ENCODE peak calls at places on chromosomes 3 and 15, in five cellular contexts. V is thoracic aorta; L is CD4-positive, CD25-positive, alpha-beta regulatory T cell; N is transverse colon; Y is tibial artery. Z is an unnamed sample.

GRCh38 chr3:69009559-69010410 is 3.7 kb downstream of the EOGT start:
- DNase-seq in L (no peak), V (no peak), N (no peak), Y (peak), Z (no peak)

GRCh38 chr3:99690761-99691369 is 52.5 kb downstream of the COL8A1 start:
- DNase-seq in L (no peak), Y (no peak), V (no peak), N (no peak), Z (no peak)

GRCh38 chr3:47961815-47962606 is 54.2 kb downstream of the MAP4 start:
- DNase-seq in Y (no peak), N (no peak), V (no peak), L (peak), Z (no peak)

GRCh38 chr3:132784502-132785025 is 62.4 kb upstream of the NPHP3 start:
- DNase-seq in Y (no peak), N (no peak), L (no peak), V (no peak), Z (no peak)

GRCh38 chr15:41904487-41905359 is 10.9 kb upstream of the SPTBN5 start:
- DNase-seq in L (peak), Y (peak), N (peak), V (no peak), Z (peak)

GRCh38 chr3:184544513-184544861 is 17.1 kb upstream of the EPHB3 start:
- DNase-seq in L (no peak), Y (no peak), V (no peak), N (no peak), Z (no peak)

GRCh38 chr3:56974242-56974945 is 86.1 kb upstream of the SPATA12 start:
- DNase-seq in N (no peak), V (no peak), L (no peak), Y (no peak), Z (no peak)

GRCh38 chr3:16987141-16987540 is 102.4 kb downstream of the PLCL2 start:
- DNase-seq in Y (no peak), V (no peak), N (no peak), L (no peak), Z (no peak)

GRCh38 chr15:74402873-74403589 is 30.7 kb downstream of the SEMA7A start:
- DNase-seq in Y (no peak), L (peak), N (peak), V (no peak), Z (no peak)

GRCh38 chr15:77702211-77702957 is 69.7 kb upstream of the LINGO1 start:
- DNase-seq in Y (no peak), N (peak), L (no peak), V (no peak), Z (peak)

GRCh38 chr3:94004301-94004910 is 24.0 kb downstream of the STX19 start:
- DNase-seq in N (no peak), V (no peak), Y (no peak), L (peak), Z (no peak)

GRCh38 chr3:101185341-101185740 is 135.0 kb downstream of the IMPG2 start:
- DNase-seq in N (no peak), Y (no peak), L (no peak), V (no peak), Z (no peak)
- H3K4me3 ChIP-seq in N (no peak), Y (no peak), L (no peak), V (no peak), Z (no peak)

GRCh38 chr3:169144271-169144670 is 519.2 kb downstream of the MECOM start:
- DNase-seq in Y (no peak), N (no peak), V (no peak), L (no peak), Z (no peak)
- H3K4me3 ChIP-seq in Y (no peak), N (no peak), V (peak), L (no peak), Z (no peak)

DNA sequence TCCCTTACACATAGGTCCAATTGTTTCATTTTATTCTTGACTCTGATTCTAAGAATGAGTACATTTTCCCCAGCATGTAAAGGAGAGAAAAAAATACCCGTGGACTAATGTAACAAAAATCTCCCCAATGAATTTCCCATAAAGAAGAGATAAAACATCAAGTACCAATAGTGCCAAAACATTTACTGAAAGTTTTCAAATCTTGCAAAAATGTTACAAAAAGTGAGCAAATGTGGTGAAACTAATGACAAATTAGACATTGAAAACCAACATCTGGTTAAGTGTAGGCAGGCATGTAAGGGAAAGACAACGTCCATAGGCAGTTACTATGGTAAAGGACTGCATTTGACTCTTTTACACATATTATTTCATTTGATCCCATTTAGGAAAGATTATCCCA is 237.2 kb downstream of the DTWD1 start:
- DNase-seq in Y (no peak), N (no peak), V (no peak), L (no peak), Z (no peak)
- H3K4me3 ChIP-seq in Y (no peak), N (no peak), V (no peak), L (no peak), Z (no peak)

GRCh38 chr3:26714485-26714884 is 91.9 kb downstream of the LRRC3B start:
- DNase-seq in Y (no peak), N (no peak), L (no peak), V (no peak), Z (no peak)
- H3K4me3 ChIP-seq in Y (no peak), N (no peak), L (no peak), V (no peak), Z (no peak)

DNA sequence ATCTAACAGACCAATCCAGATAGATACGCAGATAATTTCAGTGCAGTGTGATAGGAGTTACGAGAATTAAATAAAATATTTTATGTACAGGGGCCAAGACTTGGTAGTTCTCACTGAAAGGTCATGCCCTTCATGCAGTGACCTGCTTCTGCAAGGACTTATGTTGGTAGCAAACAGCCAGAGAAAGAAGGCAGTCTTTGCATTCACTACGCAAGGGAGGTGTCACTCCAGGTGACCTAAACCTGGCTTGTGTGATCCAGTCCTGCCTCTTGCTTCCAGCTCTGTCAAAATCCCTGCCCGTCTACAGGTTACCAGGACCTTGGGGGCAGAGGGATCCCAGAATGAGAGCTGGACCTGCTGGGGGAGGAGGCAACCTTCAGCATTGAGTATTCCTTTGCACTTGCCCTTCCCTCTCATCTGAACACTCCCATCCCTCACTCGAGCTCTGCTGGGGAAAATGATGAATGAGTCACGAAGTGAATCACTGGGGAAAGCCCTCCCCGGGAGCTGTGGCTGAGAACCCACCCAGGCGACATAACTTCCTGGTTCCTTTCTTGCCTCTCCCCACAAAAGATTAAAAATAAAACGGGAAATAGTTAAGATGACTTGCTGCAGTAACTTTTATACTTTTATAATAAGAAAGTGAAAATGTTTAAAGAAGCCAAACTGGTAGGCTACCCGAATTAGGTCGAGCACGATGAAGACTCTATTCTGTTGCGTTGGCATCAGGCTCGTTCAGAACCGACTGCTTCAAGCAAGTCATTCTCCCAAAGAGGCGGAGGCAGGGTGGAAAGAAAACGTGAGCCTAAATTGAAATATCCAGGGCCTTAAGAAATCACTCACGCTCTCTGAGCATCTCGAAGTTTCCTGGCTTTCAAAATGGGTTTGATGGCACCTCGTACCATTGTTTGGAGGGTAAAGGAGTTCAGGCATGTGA is 216.1 kb downstream of the SLCO3A1 start:
- DNase-seq in V (peak), L (no peak), N (peak), Y (peak), Z (no peak)
- H3K4me3 ChIP-seq in V (peak), L (peak), N (no peak), Y (peak), Z (no peak)

GRCh38 chr3:39185326-39185958 is 7.0 kb downstream of the XIRP1 start:
- DNase-seq in L (no peak), Y (no peak), N (no peak), V (no peak), Z (no peak)

GRCh38 chr3:39186692-39187151 is 5.7 kb downstream of the XIRP1 start:
- DNase-seq in L (no peak), V (no peak), Y (no peak), N (no peak), Z (no peak)

GRCh38 chr3:39184968-39185285 is 7.5 kb downstream of the XIRP1 start:
- DNase-seq in N (no peak), Y (no peak), L (no peak), V (no peak), Z (no peak)

GRCh38 chr3:39187372-39188155 is 4.8 kb downstream of the XIRP1 start:
- DNase-seq in N (no peak), L (no peak), V (no peak), Y (no peak), Z (no peak)

GRCh38 chr3:39185959-39186691 is 6.3 kb downstream of the XIRP1 start:
- DNase-seq in N (no peak), L (no peak), Y (no peak), V (no peak), Z (no peak)
- H3K4me3 ChIP-seq in N (no peak), L (no peak), Y (no peak), V (no peak), Z (no peak)

DNA sequence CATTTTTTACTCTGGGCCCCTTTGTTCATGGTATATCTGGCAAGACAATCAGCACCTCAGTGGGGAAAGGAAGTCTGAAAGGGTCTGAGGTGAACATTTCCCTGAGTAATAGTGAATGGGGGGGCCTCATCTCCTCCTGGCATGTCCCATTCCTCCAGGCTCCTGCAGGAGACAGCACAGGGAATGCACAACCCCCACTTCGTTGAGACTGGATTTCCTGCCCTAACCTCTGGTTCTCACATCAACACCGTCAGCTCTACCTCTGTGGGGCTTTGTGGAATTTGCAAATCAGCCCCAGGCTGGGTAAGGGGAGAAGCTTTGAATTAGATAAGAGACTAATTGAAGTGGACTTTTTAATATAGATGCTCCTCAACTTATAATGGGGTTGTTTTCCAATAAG is 168.3 kb upstream of the TRIM42 start:
- DNase-seq in Y (no peak), V (no peak), L (no peak), N (no peak), Z (no peak)
- H3K4me3 ChIP-seq in Y (no peak), V (no peak), L (no peak), N (no peak), Z (no peak)

Z was measured in Caco-2.